ENCODE peak calls at places on chromosomes 7 and 10, in six cellular contexts. B, O, Z, C, J and F are unnamed samples.

GRCh38 chr10:5888352-5888751 is 1.3 kb downstream of the ANKRD16 start:
- DNase-seq in C (no peak), O (no peak), B (no peak), Z (peak), J (peak), F (no peak)

GRCh38 chr10:5861269-5862031 is 28.2 kb downstream of the ANKRD16 start:
- DNase-seq in C (peak), O (peak), B (no peak), Z (peak), J (peak), F (no peak)

GRCh38 chr7:65325793-65326432 is 47.7 kb upstream of the ZNF92 start:
- DNase-seq in C (no peak), O (no peak), J (no peak), Z (no peak), B (no peak), F (no peak)

GRCh38 chr7:101590663-101591435 is 38.2 kb downstream of the MYL10 start:
- DNase-seq in O (no peak), J (no peak), B (no peak), Z (no peak), C (no peak), F (no peak)

GRCh38 chr7:16849295-16850148 is 32.3 kb downstream of the AGR3 start:
- DNase-seq in O (no peak), J (no peak), Z (no peak), C (no peak), B (no peak), F (no peak)

GRCh38 chr7:77903597-77903996 is 105.0 kb downstream of the PHTF2 start:
- DNase-seq in B (no peak), C (peak), Z (peak), O (no peak), J (peak), F (no peak)

GRCh38 chr7:139321071-139321745 is 19.9 kb upstream of the FMC1 start:
- DNase-seq in Z (peak), C (no peak), B (no peak), O (no peak), J (peak), F (peak)

GRCh38 chr10:131901181-131901829 is 497 bp downstream of the PPP2R2D start:
- DNase-seq in Z (peak), C (no peak), B (peak), J (peak), O (peak), F (peak)

GRCh38 chr10:4692206-4692605 is 133.8 kb upstream of the AKR1E2 start:
- DNase-seq in O (no peak), J (peak), Z (no peak), C (no peak), B (no peak), F (no peak)

GRCh38 chr7:75967573-75967997 is 26.8 kb downstream of the TMEM120A start:
- DNase-seq in J (no peak), Z (peak), C (no peak), B (peak), O (no peak), F (no peak)

GRCh38 chr7:150801946-150802771 is 1.6 kb downstream of the TMEM176A start:
- DNase-seq in C (no peak), Z (no peak), B (no peak), O (no peak), J (no peak), F (no peak)

GRCh38 chr7:76054129-76055120 is 6.5 kb downstream of the MDH2 start:
- DNase-seq in J (peak), B (no peak), Z (peak), O (no peak), C (peak), F (no peak)

GRCh38 chr7:156559001-156559400 is 81.6 kb upstream of the RNF32 start:
- DNase-seq in J (no peak), O (no peak), B (no peak), C (no peak), Z (no peak), F (no peak)

GRCh38 chr10:13848530-13849425 is 262.0 kb downstream of the PRPF18 start:
- DNase-seq in C (no peak), Z (no peak), O (no peak), J (no peak), B (no peak), F (no peak)

GRCh38 chr7:86978804-86979506 is 80.5 kb downstream of the ELAPOR2 start:
- DNase-seq in O (no peak), J (no peak), Z (no peak), C (no peak), B (no peak), F (no peak)

GRCh38 chr10:123136806-123137642 is 1.3 kb downstream of the HMX3 start:
- DNase-seq in O (no peak), J (no peak), C (no peak), B (peak), Z (no peak), F (peak)

GRCh38 chr7:152383341-152384234 is 52.2 kb downstream of the KMT2C start:
- DNase-seq in O (no peak), Z (peak), J (peak), C (no peak), B (no peak), F (no peak)
- TF ChIP-seq CTCF in O (no peak), Z (peak), J (no peak), C (no peak), B (no peak), F (no peak)

DNA sequence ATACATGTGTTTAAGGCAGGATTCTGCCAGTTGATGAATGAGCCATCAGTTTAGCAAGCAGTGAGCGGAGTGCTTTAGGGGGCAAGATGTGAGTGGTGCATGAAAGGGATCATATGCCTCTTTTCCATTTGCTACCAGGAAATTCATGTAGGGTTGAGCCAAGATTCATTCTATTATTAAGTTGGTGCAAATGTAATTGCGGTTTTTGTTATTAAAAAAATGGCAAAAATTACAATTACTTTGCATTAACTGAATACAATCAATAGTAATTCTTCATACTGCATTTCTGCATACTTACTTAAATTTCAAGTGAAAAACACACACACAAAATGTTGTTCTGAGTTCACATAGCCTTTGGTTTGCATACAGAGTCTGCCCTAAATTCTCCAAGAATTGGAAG is 30.1 kb upstream of the NAMPT start:
- DNase-seq in O (no peak), Z (no peak), J (no peak), B (no peak), C (no peak), F (no peak)
- TF ChIP-seq CTCF in O (no peak), Z (no peak), J (no peak), B (no peak), C (no peak), F (no peak)

GRCh38 chr7:6614941-6615737 is at the start of gene ZNF853:
- DNase-seq in O (peak), Z (no peak), C (no peak), J (no peak), B (peak), F (peak)
- TF ChIP-seq CTCF in O (no peak), Z (no peak), C (no peak), J (no peak), B (no peak), F (no peak)

GRCh38 chr10:114881916-114882315 is 56.1 kb upstream of the TRUB1 start:
- DNase-seq in Z (no peak), C (no peak), J (peak), O (no peak), B (no peak), F (peak)

GRCh38 chr10:114885430-114885829 is 52.6 kb upstream of the TRUB1 start:
- DNase-seq in O (no peak), C (no peak), J (no peak), B (no peak), Z (no peak), F (no peak)

GRCh38 chr10:114879093-114879492 is 57.5 kb downstream of the FHIP2A start:
- DNase-seq in C (no peak), J (no peak), B (no peak), O (no peak), Z (peak), F (no peak)

GRCh38 chr10:114879541-114880158 is 58.1 kb downstream of the FHIP2A start:
- DNase-seq in O (peak), C (no peak), Z (peak), B (peak), J (peak), F (peak)

DNA sequence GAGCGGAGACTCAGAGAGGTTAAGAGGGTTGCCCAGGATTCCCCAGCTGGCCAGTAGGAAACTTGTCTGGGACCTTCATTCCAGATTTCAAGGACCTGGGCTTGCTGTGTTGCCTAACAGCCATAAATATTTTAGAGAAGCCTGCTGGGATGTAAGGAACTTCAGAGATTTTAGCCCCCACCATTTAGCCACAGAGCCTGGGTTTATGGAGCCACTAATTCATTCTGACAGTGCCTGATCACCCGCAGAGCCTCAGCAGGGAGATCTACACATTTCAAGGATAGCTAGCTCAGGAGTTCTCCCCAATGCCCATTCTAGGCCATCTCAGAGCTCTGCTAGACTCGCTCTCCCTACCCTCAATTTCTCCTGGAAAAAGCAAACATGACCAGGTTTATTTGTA is 56.5 kb upstream of the TRUB1 start:
- DNase-seq in Z (no peak), J (no peak), O (no peak), C (no peak), B (no peak), F (peak)
- TF ChIP-seq CTCF in Z (no peak), J (no peak), O (no peak), C (no peak), B (no peak), F (no peak)

GRCh38 chr7:128394904-128395496 is 14.8 kb downstream of the IMPDH1 start:
- DNase-seq in Z (no peak), B (no peak), J (no peak), O (no peak), C (no peak), F (no peak)

GRCh38 chr7:128393526-128394330 is 16.1 kb downstream of the IMPDH1 start:
- DNase-seq in O (no peak), C (no peak), J (no peak), B (no peak), Z (no peak), F (no peak)

GRCh38 chr7:128398016-128398840 is 11.6 kb downstream of the IMPDH1 start:
- DNase-seq in C (no peak), Z (peak), O (peak), J (peak), B (peak), F (peak)

GRCh38 chr7:128396357-128396756 is 13.4 kb downstream of the IMPDH1 start:
- DNase-seq in B (no peak), O (no peak), C (no peak), J (no peak), Z (no peak), F (no peak)

DNA sequence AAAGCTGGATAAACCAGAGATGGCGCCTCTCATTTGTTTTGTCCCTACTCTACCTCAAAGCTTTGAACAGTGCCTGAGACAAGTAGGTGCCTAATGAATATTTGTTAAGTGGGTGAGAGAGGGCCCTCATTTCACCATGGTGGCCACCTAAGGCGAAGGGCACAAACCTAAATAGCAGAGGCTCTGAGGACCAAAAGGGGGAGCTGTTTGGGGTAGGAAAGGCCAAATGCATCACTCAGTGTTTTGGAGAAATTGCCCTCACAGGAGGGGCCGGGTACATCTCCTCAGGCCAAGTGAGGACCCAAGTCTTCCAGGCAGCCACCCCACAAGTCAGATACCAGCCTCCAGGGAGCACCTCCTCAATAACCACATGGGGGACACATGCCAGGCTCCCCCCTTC is 14.0 kb downstream of the IMPDH1 start:
- DNase-seq in Z (no peak), B (no peak), O (no peak), C (no peak), J (no peak), F (no peak)
- TF ChIP-seq CTCF in Z (peak), B (no peak), O (no peak), C (no peak), J (peak), F (no peak)

GRCh38 chr10:75650648-75651047 is 219.2 kb downstream of the LRMDA start:
- DNase-seq in J (no peak), B (no peak), Z (no peak), O (no peak), C (no peak), F (peak)
- TF ChIP-seq CTCF in J (no peak), B (no peak), Z (no peak), O (no peak), C (no peak), F (no peak)